ENCODE peak calls at places on chromosome 18, in nine cellular contexts. K is neural progenitor cell, F is H7, D is EL, C is cardiac muscle cell, P is cerebellar cortex, J is hepatocyte, I is progenitor cell of endocrine pancreas, U is AG08396. O is an unnamed sample.

GRCh38 chr18:11752116-11752911 is 63.2 kb downstream of the GNAL start:
- DNase-seq in K (peak), F (peak), D (peak), C (peak), P (no peak), J (peak), I (no peak), U (no peak), O (no peak)

GRCh38 chr18:25349131-25349925 is 2.6 kb downstream of the ZNF521 start:
- DNase-seq in K (peak), F (peak), D (peak), C (peak), P (peak), J (peak), I (peak), U (peak), O (peak)

GRCh38 chr18:3463052-3463451 is 13.1 kb downstream of the TGIF1 start:
- DNase-seq in K (no peak), F (no peak), D (peak), C (no peak), P (no peak), J (no peak), I (no peak), U (no peak), O (no peak)

GRCh38 chr18:73895701-73896100 is 251.9 kb downstream of the FBXO15 start:
- DNase-seq in K (no peak), F (peak), D (no peak), C (no peak), P (no peak), J (peak), I (no peak), U (no peak), O (no peak)

GRCh38 chr18:79047556-79048244 is 21.5 kb upstream of the ATP9B start:
- DNase-seq in K (no peak), F (no peak), D (no peak), C (no peak), P (no peak), J (no peak), I (no peak), U (no peak), O (no peak)

GRCh38 chr18:76821356-76821874 is 942 bp upstream of the ZNF236 start:
- DNase-seq in K (no peak), F (no peak), D (no peak), C (no peak), P (no peak), J (no peak), I (no peak), U (no peak), O (no peak)

GRCh38 chr18:41745166-41746049 is 209.6 kb upstream of the PIK3C3 start:
- DNase-seq in K (peak), F (peak), D (peak), C (peak), P (peak), J (peak), I (peak), U (peak), O (peak)

GRCh38 chr18:67232406-67232805 is 284.1 kb downstream of the DSEL start:
- DNase-seq in K (no peak), F (no peak), D (peak), C (no peak), P (no peak), J (no peak), I (no peak), U (no peak), O (no peak)

GRCh38 chr18:4455113-4455811 is at the start of gene DLGAP1:
- DNase-seq in K (peak), F (peak), D (no peak), C (peak), P (peak), J (peak), I (peak), U (no peak), O (no peak)

GRCh38 chr18:46416706-46417638 is 240.0 kb downstream of the LOXHD1 start:
- DNase-seq in K (no peak), F (no peak), D (peak), C (no peak), P (no peak), J (no peak), I (no peak), U (no peak), O (no peak)

GRCh38 chr18:12477606-12478005 is 69.9 kb downstream of the PRELID3A start:
- DNase-seq in K (no peak), F (no peak), D (no peak), C (no peak), P (no peak), J (no peak), I (no peak), U (no peak), O (no peak)

GRCh38 chr18:10787293-10787901 is 261.6 kb downstream of the NAPG start:
- DNase-seq in K (peak), F (peak), D (peak), C (peak), P (peak), J (peak), I (peak), U (peak), O (peak)

GRCh38 chr18:33558529-33558928 is 19.5 kb upstream of the ASXL3 start:
- DNase-seq in K (no peak), F (no peak), D (no peak), C (peak), P (no peak), J (no peak), I (no peak), U (no peak), O (no peak)

GRCh38 chr18:56517761-56518160 is 120.6 kb downstream of the TXNL1 start:
- DNase-seq in K (no peak), F (no peak), D (no peak), C (no peak), P (no peak), J (no peak), I (no peak), U (no peak), O (no peak)

GRCh38 chr18:48950536-48951447 is at the start of gene SMAD7:
- DNase-seq in K (no peak), F (peak), D (no peak), C (no peak), P (peak), J (peak), I (no peak), U (no peak), O (peak)

GRCh38 chr18:23684515-23685197 is 4.6 kb upstream of the LAMA3 start:
- DNase-seq in K (no peak), F (no peak), D (peak), C (no peak), P (no peak), J (no peak), I (no peak), U (no peak), O (no peak)

GRCh38 chr18:79503891-79504475 is 108.3 kb downstream of the NFATC1 start:
- DNase-seq in K (no peak), F (no peak), D (no peak), C (no peak), P (no peak), J (no peak), I (no peak), U (no peak), O (no peak)

GRCh38 chr18:6729247-6730091 is at the start of gene ARHGAP28:
- DNase-seq in K (peak), F (peak), D (peak), C (peak), P (peak), J (peak), I (peak), U (peak), O (peak)

GRCh38 chr18:57026316-57026715 is 120.6 kb upstream of the BOD1L2 start:
- DNase-seq in K (no peak), F (no peak), D (peak), C (no peak), P (no peak), J (no peak), I (no peak), U (no peak), O (no peak)

GRCh38 chr18:62919109-62919838 is 203.9 kb downstream of the PHLPP1 start:
- DNase-seq in K (peak), F (no peak), D (no peak), C (peak), P (no peak), J (no peak), I (no peak), U (no peak), O (peak)

GRCh38 chr18:12686100-12686499 is 16.4 kb downstream of the CEP76 start:
- DNase-seq in K (no peak), F (no peak), D (peak), C (no peak), P (peak), J (no peak), I (no peak), U (no peak), O (no peak)

GRCh38 chr18:30652377-30652776 is 390.2 kb downstream of the DSC3 start:
- DNase-seq in K (peak), F (no peak), D (no peak), C (peak), P (no peak), J (no peak), I (no peak), U (no peak), O (no peak)

GRCh38 chr18:36590621-36591580 is 237.9 kb downstream of the TPGS2 start:
- DNase-seq in K (no peak), F (no peak), D (no peak), C (no peak), P (no peak), J (no peak), I (no peak), U (no peak), O (no peak)

GRCh38 chr18:50611529-50611941 is 51.6 kb downstream of the MAPK4 start:
- DNase-seq in K (no peak), F (no peak), D (no peak), C (no peak), P (no peak), J (peak), I (no peak), U (no peak), O (no peak)

GRCh38 chr18:60413944-60414547 is 41.5 kb upstream of the MC4R start:
- DNase-seq in K (peak), F (peak), D (peak), C (peak), P (no peak), J (peak), I (no peak), U (no peak), O (no peak)

GRCh38 chr18:57004366-57005121 is 142.3 kb upstream of the BOD1L2 start:
- DNase-seq in K (no peak), F (no peak), D (peak), C (no peak), P (no peak), J (peak), I (no peak), U (peak), O (no peak)

GRCh38 chr18:24413148-24413547 is 13.3 kb upstream of the IMPACT start:
- DNase-seq in K (peak), F (peak), D (peak), C (no peak), P (peak), J (no peak), I (no peak), U (no peak), O (peak)

GRCh38 chr18:36311026-36311570 is 13.6 kb downstream of the FHOD3 start:
- DNase-seq in K (no peak), F (no peak), D (no peak), C (no peak), P (no peak), J (no peak), I (no peak), U (no peak), O (no peak)

GRCh38 chr18:75041586-75041985 is 167.4 kb downstream of the PTGR3 start:
- DNase-seq in K (no peak), F (peak), D (peak), C (no peak), P (peak), J (no peak), I (no peak), U (peak), O (peak)

GRCh38 chr18:49812321-49813070 is 837 bp downstream of the ACAA2 start:
- DNase-seq in K (no peak), F (peak), D (peak), C (no peak), P (peak), J (no peak), I (no peak), U (no peak), O (peak)

GRCh38 chr18:28177828-28178635 is 1.1 kb upstream of the CDH2 start:
- DNase-seq in K (peak), F (peak), D (peak), C (peak), P (peak), J (peak), I (peak), U (peak), O (peak)

GRCh38 chr18:8724452-8724851 is 19.1 kb downstream of the MTCL1 start:
- DNase-seq in K (no peak), F (peak), D (no peak), C (no peak), P (no peak), J (no peak), I (no peak), U (no peak), O (no peak)

GRCh38 chr18:76259726-76260125 is 235.3 kb downstream of the ZNF516 start:
- DNase-seq in K (no peak), F (no peak), D (no peak), C (no peak), P (no peak), J (no peak), I (no peak), U (no peak), O (no peak)

GRCh38 chr18:77052656-77053309 is 79.8 kb downstream of the MBP start:
- DNase-seq in K (no peak), F (no peak), D (no peak), C (no peak), P (no peak), J (no peak), I (no peak), U (no peak), O (peak)

GRCh38 chr18:21004721-21005120 is 106.9 kb downstream of the ROCK1 start:
- DNase-seq in K (no peak), F (no peak), D (peak), C (no peak), P (no peak), J (peak), I (no peak), U (peak), O (peak)